ENCODE peak calls at places on chromosomes 5 and 9, in four cellular contexts. One of them, this sample, is unnamed.

GRCh38 chr5:177496111-177497010 is 1.0 kb downstream of the PDLIM7 start:
- DNase-seq in lung: peak
- DNase-seq in sciatic nerve: peak
- DNase-seq in progenitor cell of endocrine pancreas: peak
- DNase-seq in this sample: no peak

GRCh38 chr9:24096756-24097155 is 270.7 kb upstream of the ELAVL2 start:
- DNase-seq in lung: no peak
- DNase-seq in sciatic nerve: no peak
- DNase-seq in progenitor cell of endocrine pancreas: no peak
- DNase-seq in this sample: no peak

GRCh38 chr5:173745123-173745522 is 128.7 kb upstream of the BOD1 start:
- DNase-seq in lung: no peak
- DNase-seq in sciatic nerve: no peak
- DNase-seq in progenitor cell of endocrine pancreas: no peak
- DNase-seq in this sample: no peak

GRCh38 chr5:180201051-180201987 is 7.7 kb downstream of the RASGEF1C start:
- DNase-seq in lung: no peak
- DNase-seq in sciatic nerve: no peak
- DNase-seq in progenitor cell of endocrine pancreas: no peak
- DNase-seq in this sample: no peak

GRCh38 chr5:127705120-127705892 is 2.1 kb downstream of the CCDC192 start:
- DNase-seq in lung: no peak
- DNase-seq in sciatic nerve: no peak
- DNase-seq in progenitor cell of endocrine pancreas: no peak
- DNase-seq in this sample: no peak

GRCh38 chr5:84494453-84494852 is 109.8 kb upstream of the EDIL3 start:
- DNase-seq in lung: no peak
- DNase-seq in sciatic nerve: no peak
- DNase-seq in progenitor cell of endocrine pancreas: no peak
- DNase-seq in this sample: no peak

GRCh38 chr9:109498195-109499060 is at the start of gene PTPN3:
- DNase-seq in lung: no peak
- DNase-seq in sciatic nerve: no peak
- DNase-seq in progenitor cell of endocrine pancreas: no peak
- DNase-seq in this sample: peak

GRCh38 chr5:136212252-136212721 is 19.3 kb upstream of the SMIM32 start:
- DNase-seq in lung: peak
- DNase-seq in sciatic nerve: peak
- DNase-seq in progenitor cell of endocrine pancreas: peak
- DNase-seq in this sample: no peak

GRCh38 chr5:134609232-134609851 is 23.3 kb downstream of the SAR1B start:
- DNase-seq in lung: no peak
- DNase-seq in sciatic nerve: no peak
- DNase-seq in progenitor cell of endocrine pancreas: no peak
- DNase-seq in this sample: no peak

GRCh38 chr5:109062669-109063068 is 315.0 kb downstream of the FER start:
- DNase-seq in lung: no peak
- DNase-seq in sciatic nerve: no peak
- DNase-seq in progenitor cell of endocrine pancreas: no peak
- DNase-seq in this sample: no peak

GRCh38 chr5:122704247-122705036 is 70.4 kb upstream of the SNX2 start:
- DNase-seq in lung: no peak
- DNase-seq in sciatic nerve: no peak
- DNase-seq in progenitor cell of endocrine pancreas: no peak
- DNase-seq in this sample: no peak

GRCh38 chr5:128962211-128962610 is 3.1 kb upstream of the SLC27A6 start:
- DNase-seq in lung: no peak
- DNase-seq in sciatic nerve: no peak
- DNase-seq in progenitor cell of endocrine pancreas: no peak
- DNase-seq in this sample: no peak

GRCh38 chr9:2964485-2964884 is 120.6 kb upstream of the PUM3 start:
- DNase-seq in lung: no peak
- DNase-seq in sciatic nerve: no peak
- DNase-seq in progenitor cell of endocrine pancreas: no peak
- DNase-seq in this sample: no peak

GRCh38 chr5:79418276-79418675 is 95.7 kb downstream of the HOMER1 start:
- DNase-seq in lung: no peak
- DNase-seq in sciatic nerve: no peak
- DNase-seq in progenitor cell of endocrine pancreas: no peak
- DNase-seq in this sample: no peak

This sample was measured in mesenteric fat pad.